ENCODE peak calls at places on chromosomes 7 and 10, in ten cellular contexts. O, S, A, P, Q, R, N, C, D and X are unnamed samples.
A peak's percentile ranks its signal among the peaks of the same experiment; 100 is the strongest.

GRCh38 chr7:99041526-99041925 is 102.4 kb downstream of the SMURF1 start:
- DNase-seq in Q (no peak), N (no peak), A (no peak), R (no peak), O (no peak), D (no peak), C (no peak), P (no peak), S (no peak), X (no peak)

GRCh38 chr7:26675143-26675887 is 189.1 kb downstream of the SKAP2 start:
- DNase-seq in O (no peak), A (peak; percentile 32), N (peak; percentile 82), P (no peak), R (peak; percentile 58), S (no peak), D (no peak), Q (peak; percentile 36), C (no peak), X (no peak)

GRCh38 chr7:28708033-28708451 is 250.1 kb downstream of the TRIL start:
- DNase-seq in O (no peak), D (no peak), P (no peak), R (peak; percentile 51), N (peak; percentile 89), C (no peak), A (peak; percentile 76), Q (no peak), S (no peak), X (no peak)

GRCh38 chr7:41763626-41764025 is 60.7 kb upstream of the INHBA start:
- DNase-seq in N (no peak), R (no peak), D (no peak), O (no peak), A (no peak), S (no peak), C (no peak), Q (no peak), P (no peak), X (no peak)

GRCh38 chr10:4883079-4883739 is 57.2 kb downstream of the AKR1E2 start:
- DNase-seq in D (no peak), R (peak; percentile 75), Q (peak; percentile 48), S (no peak), P (no peak), C (no peak), A (peak; percentile 15), O (no peak), N (peak; percentile 88), X (no peak)

GRCh38 chr7:5452937-5453540 is 29.4 kb upstream of the TNRC18 start:
- DNase-seq in C (peak; percentile 41), P (peak; percentile 89), O (no peak), N (peak; percentile 87), Q (peak; percentile 42), D (no peak), S (peak; percentile 59), R (peak; percentile 70), A (peak; percentile 41), X (no peak)

GRCh38 chr10:81414038-81414437 is 461.0 kb upstream of the NRG3 start:
- DNase-seq in A (no peak), S (no peak), O (no peak), C (peak; percentile 34), Q (no peak), R (no peak), N (no peak), D (peak; percentile 27), P (peak; percentile 48), X (no peak)

GRCh38 chr7:80440908-80441307 is 71.0 kb downstream of the GNAT3 start:
- DNase-seq in O (no peak), C (no peak), N (peak; percentile 73), P (no peak), S (no peak), Q (no peak), R (peak; percentile 64), A (peak; percentile 36), D (no peak), X (no peak)

GRCh38 chr10:34627741-34628140 is 187.4 kb downstream of the PARD3 start:
- DNase-seq in O (no peak), Q (no peak), A (no peak), D (no peak), R (no peak), C (no peak), P (no peak), N (no peak), S (no peak), X (no peak)

GRCh38 chr7:75719626-75720025 is 19.1 kb downstream of the HIP1 start:
- DNase-seq in C (no peak), S (no peak), A (no peak), Q (no peak), O (no peak), D (no peak), R (no peak), P (no peak), N (no peak), X (no peak)

GRCh38 chr7:72709909-72710308 is 118.1 kb downstream of the TYW1B start:
- DNase-seq in O (no peak), Q (no peak), C (no peak), A (no peak), N (no peak), D (no peak), S (no peak), R (no peak), P (no peak), X (no peak)

GRCh38 chr7:72706521-72706920 is 121.5 kb downstream of the TYW1B start:
- DNase-seq in S (no peak), D (no peak), C (no peak), R (no peak), O (no peak), A (no peak), Q (no peak), N (no peak), P (no peak), X (no peak)

GRCh38 chr7:72710983-72711382 is 117.0 kb downstream of the TYW1B start:
- DNase-seq in N (no peak), O (no peak), C (no peak), D (no peak), Q (no peak), A (no peak), S (no peak), R (no peak), P (no peak), X (no peak)
- TF ChIP-seq CTCF in N (no peak), O (no peak), C (no peak), D (no peak), Q (no peak), A (no peak), S (no peak), R (no peak), P (no peak), X (no peak)

GRCh38 chr7:37211097-37211496 is 237.6 kb downstream of the ELMO1 start:
- DNase-seq in R (peak; percentile 98), C (no peak), Q (no peak), N (peak; percentile 92), A (peak; percentile 16), O (no peak), P (no peak), D (no peak), S (peak; percentile 6), X (no peak)
- TF ChIP-seq CTCF in R (no peak), C (no peak), Q (no peak), N (no peak), A (no peak), O (no peak), P (no peak), D (no peak), S (no peak), X (no peak)

GRCh38 chr7:105309235-105310156 is 79.2 kb downstream of the SRPK2 start:
- DNase-seq in A (no peak), N (no peak), S (peak; percentile 6), P (peak; percentile 14), O (no peak), D (no peak), Q (no peak), R (no peak), C (no peak), X (peak; percentile 31)
- TF ChIP-seq CTCF in A (no peak), N (no peak), S (no peak), P (no peak), O (no peak), D (no peak), Q (no peak), R (no peak), C (no peak), X (no peak)

GRCh38 chr7:2680792-2681490 is 7.1 kb upstream of the AMZ1 start:
- DNase-seq in S (peak; percentile 53), Q (no peak), O (peak; percentile 88), P (peak; percentile 85), N (peak; percentile 73), D (peak; percentile 82), A (peak; percentile 44), R (peak; percentile 62), C (peak; percentile 95), X (peak; percentile 72)
- TF ChIP-seq CTCF in S (peak; percentile 85), Q (peak; percentile 70), O (peak; percentile 82), P (peak; percentile 73), N (peak; percentile 78), D (peak; percentile 81), A (peak; percentile 80), R (peak; percentile 68), C (peak; percentile 94), X (peak; percentile 70)

GRCh38 chr7:101175664-101176063 is 4.4 kb downstream of the NAT16 start:
- DNase-seq in O (no peak), S (no peak), D (no peak), R (no peak), N (no peak), C (no peak), Q (no peak), A (no peak), P (no peak), X (no peak)
- TF ChIP-seq CTCF in O (no peak), S (no peak), D (no peak), R (no peak), N (no peak), C (no peak), Q (no peak), A (no peak), P (no peak), X (no peak)

DNA sequence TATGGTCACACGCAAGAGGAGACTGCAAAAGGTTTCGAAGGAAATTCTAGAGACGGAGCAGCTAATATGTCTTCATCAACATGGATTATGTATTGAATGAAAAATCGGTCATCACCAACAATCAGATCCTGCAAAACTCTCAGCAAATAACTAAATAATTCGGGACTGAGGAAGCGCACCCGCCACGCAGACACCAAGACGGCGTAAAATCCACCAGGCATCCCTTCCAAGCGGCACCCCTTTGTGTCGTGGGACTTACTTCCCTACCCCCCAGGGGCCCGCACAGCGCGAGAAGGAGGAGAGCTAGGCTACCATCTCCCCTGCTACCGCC is 749 bp downstream of the ARL3 start:
- DNase-seq in S (no peak), A (no peak), N (no peak), C (no peak), Q (no peak), R (no peak), P (no peak), O (no peak), D (no peak), X (no peak)
- TF ChIP-seq CTCF in S (no peak), A (peak; percentile 37), N (peak; percentile 41), C (no peak), Q (no peak), R (peak; percentile 52), P (no peak), O (no peak), D (no peak), X (peak; percentile 65)

DNA sequence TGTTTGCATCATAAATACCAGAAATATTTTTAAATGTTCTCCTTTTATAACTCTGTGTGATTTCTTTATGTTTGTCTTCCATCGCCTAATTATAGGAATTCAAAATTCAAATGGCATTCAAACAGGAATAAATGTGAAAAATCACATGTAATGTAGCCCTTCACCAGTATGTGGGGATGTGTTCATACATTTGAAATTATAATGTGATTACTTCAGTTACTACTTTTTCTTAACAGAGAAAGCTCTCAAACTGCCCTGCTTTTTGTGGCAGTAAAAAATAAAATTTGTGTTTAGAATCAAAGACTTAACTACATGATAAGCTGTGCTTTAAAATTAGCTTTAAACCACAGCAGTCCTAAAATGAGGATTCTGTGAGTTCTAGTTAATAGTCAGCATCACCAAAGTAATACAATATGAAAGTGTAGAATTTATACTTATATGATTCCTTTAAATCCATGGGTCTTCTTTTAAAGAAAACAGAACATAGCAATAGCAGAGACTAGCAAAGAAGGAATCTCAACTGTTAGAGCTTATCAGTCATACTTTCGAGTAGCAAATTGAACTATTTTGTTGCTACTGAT is 7.8 kb upstream of the HERC4 start:
- DNase-seq in D (peak; percentile 26), A (peak; percentile 63), R (peak; percentile 72), Q (no peak), O (no peak), N (peak; percentile 73), C (no peak), S (no peak), P (no peak), X (no peak)
- TF ChIP-seq CTCF in D (peak; percentile 54), A (peak; percentile 52), R (peak; percentile 52), Q (peak; percentile 62), O (no peak), N (peak; percentile 68), C (peak; percentile 23), S (peak; percentile 45), P (peak; percentile 16), X (peak; percentile 33)